ENCODE peak calls at places on chromosomes 5 and 9, in nine cellular contexts. L is GM12864, O is testis, P is HFF-Myc, A is neural progenitor cell, I is IMR-90, B is HFFc6, K is Calu3, S is endothelial cell. D is an unnamed sample.

GRCh38 chr9:114450181-114450580 is 55.1 kb downstream of the WHRN start:
- DNase-seq in A (no peak), S (no peak), O (no peak), K (no peak), L (no peak), P (no peak), B (no peak), I (no peak), D (no peak)

GRCh38 chr9:73863924-73864323 is 633.2 kb upstream of the RORB start:
- DNase-seq in I (no peak), O (no peak), S (no peak), K (no peak), P (no peak), B (no peak), L (no peak), A (no peak), D (no peak)

GRCh38 chr5:142808778-142809606 is 38.8 kb downstream of the ARHGAP26 start:
- DNase-seq in K (no peak), B (no peak), S (no peak), O (no peak), P (no peak), A (no peak), I (no peak), L (no peak), D (no peak)

GRCh38 chr5:66436721-66437120 is 159.5 kb upstream of the MAST4 start:
- DNase-seq in P (no peak), K (peak), B (no peak), L (no peak), S (no peak), A (no peak), I (no peak), O (no peak), D (no peak)

GRCh38 chr5:42951169-42951846 is 88.8 kb downstream of the ANXA2R start:
- DNase-seq in B (no peak), A (no peak), P (no peak), K (no peak), O (no peak), S (no peak), L (no peak), I (peak), D (peak)

GRCh38 chr9:131727184-131727785 is 12.6 kb downstream of the RAPGEF1 start:
- DNase-seq in O (no peak), I (peak), L (no peak), P (no peak), B (peak), A (no peak), K (no peak), S (no peak), D (no peak)

GRCh38 chr5:134463176-134463720 is 51.6 kb upstream of the CDKN2AIPNL start:
- DNase-seq in I (no peak), A (no peak), O (no peak), B (no peak), L (no peak), P (no peak), S (no peak), K (no peak), D (no peak)

GRCh38 chr5:58979090-58979489 is 396.2 kb downstream of the RAB3C start:
- DNase-seq in S (no peak), K (no peak), O (no peak), P (no peak), A (no peak), I (no peak), L (no peak), B (no peak), D (no peak)

GRCh38 chr5:158464383-158464782 is 605.4 kb upstream of the CLINT1 start:
- DNase-seq in S (no peak), A (no peak), L (no peak), P (no peak), I (no peak), B (no peak), O (no peak), K (no peak), D (no peak)

GRCh38 chr5:73126957-73127356 is 6.6 kb downstream of the TMEM171 start:
- DNase-seq in L (no peak), A (no peak), P (no peak), K (no peak), I (no peak), O (no peak), B (no peak), S (no peak), D (no peak)

GRCh38 chr9:113654605-113655193 is 191.2 kb downstream of the RGS3 start:
- DNase-seq in P (no peak), A (no peak), B (no peak), I (no peak), L (no peak), K (no peak), S (no peak), O (peak), D (no peak)

GRCh38 chr9:97840521-97840920 is 12.5 kb upstream of the FOXE1 start:
- DNase-seq in P (no peak), K (no peak), S (no peak), O (no peak), A (no peak), B (peak), L (no peak), I (peak), D (no peak)

GRCh38 chr5:159549046-159549445 is 218.8 kb upstream of the IL12B start:
- DNase-seq in A (no peak), K (no peak), O (no peak), P (no peak), B (no peak), L (no peak), I (no peak), S (no peak), D (no peak)

GRCh38 chr5:119470105-119470763 is 17.9 kb downstream of the HSD17B4 start:
- DNase-seq in L (peak), O (no peak), K (no peak), P (no peak), B (no peak), I (no peak), S (no peak), A (no peak), D (no peak)

GRCh38 chr5:129078247-129078646 is 16.3 kb upstream of the ISOC1 start:
- DNase-seq in O (no peak), P (no peak), B (no peak), S (no peak), A (no peak), I (no peak), K (no peak), L (no peak), D (no peak)

GRCh38 chr5:76971471-76971870 is 18.6 kb downstream of the CRHBP start:
- DNase-seq in A (no peak), O (no peak), B (no peak), S (no peak), P (no peak), L (no peak), K (no peak), I (no peak), D (no peak)

GRCh38 chr5:57906637-57907036 is 424.0 kb upstream of the ACTBL2 start:
- DNase-seq in B (no peak), K (no peak), I (no peak), S (no peak), O (no peak), L (no peak), A (no peak), P (no peak), D (no peak)

GRCh38 chr9:118829334-118829733 is 539.9 kb downstream of the BRINP1 start:
- DNase-seq in P (no peak), A (peak), L (no peak), B (no peak), K (no peak), I (no peak), S (no peak), O (no peak), D (no peak)

GRCh38 chr5:113044776-113045175 is 68.2 kb downstream of the DCP2 start:
- DNase-seq in L (no peak), I (no peak), B (no peak), A (no peak), O (no peak), K (no peak), S (no peak), P (no peak), D (no peak)

GRCh38 chr9:127979015-127979332 is 1.8 kb downstream of the EEIG1 start:
- DNase-seq in B (no peak), O (no peak), K (no peak), L (no peak), A (no peak), S (no peak), P (no peak), I (no peak), D (no peak)

GRCh38 chr9:127979333-127980055 is 1.3 kb downstream of the EEIG1 start:
- DNase-seq in B (peak), O (peak), K (peak), S (no peak), P (no peak), L (peak), I (peak), A (peak), D (peak)

GRCh38 chr9:127981559-127982121 is 851 bp upstream of the EEIG1 start:
- DNase-seq in I (no peak), B (no peak), L (no peak), P (no peak), A (no peak), S (no peak), O (no peak), K (no peak), D (no peak)

GRCh38 chr9:127980056-127980705 is 608 bp downstream of the EEIG1 start:
- DNase-seq in L (no peak), K (peak), A (peak), B (no peak), P (no peak), O (no peak), S (peak), I (no peak), D (no peak)

DNA sequence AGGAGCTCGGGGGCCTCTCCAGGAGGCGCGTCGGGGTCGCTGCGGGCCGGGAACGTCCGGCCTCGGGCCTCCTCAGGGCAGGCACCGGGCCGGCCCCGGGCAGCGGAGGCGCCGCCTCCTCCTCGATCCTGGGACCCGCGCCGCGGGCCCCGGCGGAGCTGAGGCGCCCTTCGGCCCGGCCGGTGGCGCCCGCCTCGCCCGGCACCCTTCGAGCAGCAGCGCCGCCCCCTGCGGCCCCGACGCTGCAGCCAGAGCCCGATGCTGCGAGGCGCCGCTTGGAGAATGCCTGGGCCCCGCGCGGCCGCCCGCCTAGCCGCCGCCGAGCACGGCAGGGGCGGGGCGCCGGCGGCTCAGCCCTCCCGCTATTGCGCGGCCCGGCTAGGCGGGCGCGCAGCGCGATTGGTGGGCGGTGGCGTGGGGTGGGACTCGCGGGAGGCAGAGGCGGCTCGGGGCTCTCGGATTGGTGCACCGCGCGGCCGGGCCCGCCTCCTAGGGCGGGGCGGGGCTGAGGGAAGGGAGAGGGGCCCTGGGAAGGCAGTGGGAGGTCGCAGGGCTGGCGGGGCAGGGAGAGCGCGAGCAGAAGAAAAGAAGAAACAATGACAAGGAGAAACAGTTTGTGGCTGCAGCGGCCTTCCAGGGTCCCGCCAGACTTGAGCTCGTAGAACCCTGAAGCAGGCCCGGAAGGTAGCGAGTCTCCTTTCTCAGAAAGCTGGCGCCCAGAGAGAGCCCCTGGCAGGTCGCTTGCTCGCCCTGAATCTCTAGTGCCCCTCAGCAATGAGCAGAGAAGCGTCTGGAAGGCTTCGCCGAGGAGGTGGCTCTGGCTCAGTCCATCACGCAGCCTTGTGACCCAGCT is at the start of gene EEIG1:
- DNase-seq in L (peak), K (peak), S (peak), A (peak), I (peak), P (no peak), B (peak), O (peak), D (peak)
- TF ChIP-seq CTCF in L (no peak), K (no peak), S (no peak), A (no peak), I (no peak), P (no peak), B (no peak), O (no peak), D (no peak)

GRCh38 chr9:135303865-135304499 is 175.6 kb upstream of the PPP1R26 start:
- DNase-seq in L (no peak), I (no peak), K (no peak), O (no peak), P (no peak), S (no peak), A (no peak), B (no peak), D (no peak)
- TF ChIP-seq CTCF in L (no peak), I (no peak), K (no peak), O (no peak), P (no peak), S (no peak), A (no peak), B (no peak), D (no peak)

DNA sequence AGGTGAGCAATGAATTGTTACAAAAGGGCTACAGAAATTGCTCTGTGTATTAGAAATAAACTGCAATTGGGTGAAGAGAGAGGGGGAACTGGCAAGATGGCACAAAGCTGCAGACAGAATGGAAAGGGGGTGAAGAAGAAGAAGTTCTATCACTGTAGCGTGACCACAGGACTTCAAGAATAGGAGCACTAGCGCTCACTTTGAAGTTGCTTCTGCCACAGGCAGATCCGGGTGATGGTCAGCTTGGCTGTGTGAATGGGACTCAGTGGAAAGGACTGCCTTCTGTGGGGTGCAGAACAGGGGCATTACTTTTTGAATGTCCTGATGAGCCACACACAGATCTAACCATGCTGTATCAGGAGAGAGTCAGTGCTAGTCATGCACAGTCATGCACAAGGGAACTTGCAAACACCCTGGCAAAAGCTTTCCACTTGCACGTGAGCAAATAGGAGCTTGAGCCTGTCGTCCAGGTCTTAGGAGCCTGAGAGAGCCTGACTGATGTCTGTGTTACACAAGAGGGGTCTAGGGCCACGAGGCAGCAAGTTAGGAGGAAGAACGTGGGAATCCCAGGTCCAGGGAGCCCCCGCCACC is 16.3 kb downstream of the IL5 start:
- DNase-seq in I (peak), K (no peak), L (no peak), B (peak), O (no peak), A (no peak), S (no peak), P (no peak), D (no peak)
- TF ChIP-seq CTCF in I (no peak), K (no peak), L (no peak), B (peak), O (no peak), A (no peak), S (no peak), P (no peak), D (no peak)

GRCh38 chr9:129322022-129322621 is 144.1 kb upstream of the IER5L start:
- DNase-seq in K (no peak), O (no peak), A (no peak), I (no peak), B (no peak), P (no peak), L (no peak), S (no peak), D (no peak)

GRCh38 chr9:129321511-129322021 is 143.5 kb upstream of the IER5L start:
- DNase-seq in A (no peak), B (no peak), S (no peak), P (no peak), I (no peak), O (peak), L (no peak), K (no peak), D (no peak)

GRCh38 chr9:129319076-129319937 is 141.2 kb upstream of the IER5L start:
- DNase-seq in L (no peak), K (no peak), S (no peak), B (no peak), O (peak), P (no peak), A (no peak), I (no peak), D (no peak)

GRCh38 chr9:129319938-129320481 is 141.9 kb upstream of the IER5L start:
- DNase-seq in I (no peak), L (no peak), S (no peak), K (no peak), P (no peak), A (peak), O (peak), B (no peak), D (no peak)

DNA sequence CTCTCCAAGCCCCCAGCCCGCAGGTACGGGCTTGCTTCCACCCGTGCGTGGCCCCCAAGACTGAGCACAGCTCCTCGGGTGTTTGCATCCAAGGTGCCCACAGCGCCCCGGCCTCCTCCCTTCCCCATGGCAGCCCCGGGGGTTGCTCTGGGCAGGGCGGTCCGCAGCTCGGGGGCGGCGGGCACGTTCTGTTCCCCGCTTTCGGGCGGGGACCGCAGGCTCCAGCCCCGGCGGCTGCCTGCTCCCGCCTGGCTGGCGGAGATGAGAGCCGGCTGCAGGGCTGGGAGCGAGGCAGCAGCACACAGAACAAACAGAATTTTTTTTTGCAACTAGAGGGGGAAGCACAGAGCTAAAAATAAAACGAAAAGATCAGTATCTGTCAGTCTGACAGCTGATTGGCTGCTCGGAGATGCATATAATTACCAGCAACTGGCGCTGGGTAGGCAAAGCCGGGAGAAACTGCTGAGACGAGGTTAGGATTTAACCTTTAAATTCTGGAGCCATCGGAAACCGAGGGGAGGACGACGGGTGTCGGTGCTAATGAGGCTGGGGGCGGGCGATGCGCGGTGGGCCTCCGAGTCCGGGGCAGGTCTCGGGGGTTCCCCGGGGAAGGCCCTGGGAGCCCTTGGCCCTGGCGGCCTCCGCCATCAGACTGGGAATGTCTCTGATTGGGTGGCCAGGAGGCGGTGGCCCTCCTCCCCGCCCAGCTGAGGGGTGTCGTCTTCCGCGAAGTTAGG is 142.7 kb upstream of the IER5L start:
- DNase-seq in A (peak), K (no peak), S (no peak), O (peak), I (peak), B (peak), P (peak), L (no peak), D (peak)
- TF ChIP-seq CTCF in A (no peak), K (no peak), S (no peak), O (no peak), I (peak), B (peak), P (no peak), L (no peak), D (no peak)

GRCh38 chr9:36345103-36345846 is 54.8 kb downstream of the RNF38 start:
- DNase-seq in I (no peak), K (no peak), S (peak), O (no peak), B (no peak), P (no peak), L (no peak), A (peak), D (no peak)
- TF ChIP-seq CTCF in I (no peak), K (no peak), S (peak), O (no peak), B (no peak), P (peak), L (no peak), A (peak), D (no peak)